ENCODE peak calls at places on chromosomes 5 and 9, in five cellular contexts. J is heart left ventricle; Q is hepatocyte; L is CD8-positive, alpha-beta T cell; O is pancreas. G is an unnamed sample.

GRCh38 chr5:42994285-42995151 is 45.6 kb downstream of the ANXA2R start:
- DNase-seq in L (peak; percentile 82), J (peak; percentile 89), Q (peak; percentile 91), O (peak; percentile 69), G (peak; percentile 76)

GRCh38 chr9:16158063-16158462 is 605.2 kb downstream of the CCDC171 start:
- DNase-seq in Q (no peak), L (no peak), O (no peak), J (no peak), G (no peak)

GRCh38 chr5:1208743-1209551 is 7.6 kb downstream of the SLC6A19 start:
- DNase-seq in O (no peak), J (no peak), L (no peak), Q (peak; percentile 60), G (no peak)

GRCh38 chr5:168434746-168435321 is 51.4 kb upstream of the RARS1 start:
- DNase-seq in L (no peak), O (no peak), Q (no peak), J (no peak), G (no peak)

GRCh38 chr5:3954633-3955032 is 359.0 kb downstream of the IRX1 start:
- DNase-seq in L (no peak), J (no peak), Q (no peak), O (no peak), G (no peak)

GRCh38 chr5:78638423-78638822 is 10.1 kb downstream of the LHFPL2 start:
- DNase-seq in L (no peak), Q (peak; percentile 86), O (peak; percentile 79), J (peak; percentile 71), G (no peak)

GRCh38 chr9:133715866-133716563 is 22.1 kb downstream of the SARDH start:
- DNase-seq in L (peak; percentile 25), Q (peak; percentile 59), O (no peak), J (peak; percentile 48), G (no peak)

GRCh38 chr9:127555830-127556820 is 56.0 kb upstream of the STXBP1 start:
- DNase-seq in O (peak; percentile 66), J (peak; percentile 65), Q (peak; percentile 80), L (peak; percentile 31), G (peak; percentile 29)

GRCh38 chr9:77472646-77473045 is 175.5 kb downstream of the GNA14 start:
- DNase-seq in O (no peak), Q (no peak), L (no peak), J (no peak), G (no peak)

GRCh38 chr5:55364537-55365055 is 56.8 kb downstream of the MTREX start:
- DNase-seq in L (no peak), J (no peak), Q (no peak), O (no peak), G (no peak)

GRCh38 chr9:14652729-14653377 is 40.4 kb downstream of the ZDHHC21 start:
- DNase-seq in Q (peak; percentile 66), O (peak; percentile 20), J (no peak), L (no peak), G (no peak)

GRCh38 chr9:22528485-22528884 is 81.9 kb downstream of the DMRTA1 start:
- DNase-seq in Q (peak; percentile 8), O (no peak), J (no peak), L (no peak), G (no peak)

GRCh38 chr9:107684224-107684623 is 194.7 kb upstream of the KLF4 start:
- DNase-seq in Q (peak; percentile 60), J (no peak), O (no peak), L (no peak), G (no peak)

GRCh38 chr5:157203417-157203816 is 22.8 kb downstream of the ITK start:
- DNase-seq in J (no peak), L (no peak), O (no peak), Q (no peak), G (no peak)

GRCh38 chr5:176535655-176536131 is 1.5 kb downstream of the RNF44 start:
- DNase-seq in L (no peak), Q (no peak), O (no peak), J (no peak), G (no peak)

GRCh38 chr5:143229426-143229895 is 174.0 kb downstream of the NR3C1 start:
- DNase-seq in O (no peak), L (no peak), J (no peak), Q (no peak), G (no peak)

GRCh38 chr5:155522540-155522939 is 509.0 kb downstream of the KIF4B start:
- DNase-seq in J (no peak), O (no peak), L (no peak), Q (peak; percentile 23), G (no peak)

GRCh38 chr5:144198386-144198785 is 27.7 kb downstream of the KCTD16 start:
- DNase-seq in J (no peak), Q (no peak), O (no peak), L (no peak), G (no peak)

GRCh38 chr5:111172504-111172903 is 51.7 kb upstream of the CAMK4 start:
- DNase-seq in J (no peak), Q (no peak), L (no peak), O (no peak), G (no peak)

GRCh38 chr9:131406567-131407436 is 12.9 kb downstream of the PRRC2B start:
- DNase-seq in O (no peak), Q (no peak), J (no peak), L (no peak), G (no peak)

DNA sequence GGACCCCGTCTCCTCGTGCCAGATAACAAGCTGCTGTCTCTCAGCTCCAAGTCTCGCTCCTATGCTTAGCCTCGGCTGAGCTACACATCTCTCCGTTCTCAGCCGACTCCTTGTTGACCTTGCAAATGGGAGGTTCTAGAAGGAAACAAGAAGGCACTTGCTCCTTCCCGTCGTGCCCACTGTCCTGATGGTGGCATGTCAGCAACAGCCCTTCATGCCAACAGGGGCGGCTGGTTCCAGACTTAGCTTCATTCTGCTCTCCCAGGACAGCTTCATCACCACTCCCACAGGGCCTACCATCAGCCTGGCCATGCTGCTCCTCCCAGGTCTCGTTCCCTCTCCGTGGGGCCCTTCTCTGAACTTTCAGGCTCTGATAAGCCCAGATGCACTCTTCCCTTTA is 13.0 kb upstream of the RASGEF1C start:
- DNase-seq in O (no peak), Q (no peak), L (no peak), J (no peak), G (no peak)
- H3K9me3 ChIP-seq in O (no peaks in the 10 kb centered on the region), Q (no peaks in the 10 kb centered on the region), L (peaks cover 16% of the 10 kb centered on the region), J (no peaks in the 10 kb centered on the region), G (peaks cover 15% of the 10 kb centered on the region)

DNA sequence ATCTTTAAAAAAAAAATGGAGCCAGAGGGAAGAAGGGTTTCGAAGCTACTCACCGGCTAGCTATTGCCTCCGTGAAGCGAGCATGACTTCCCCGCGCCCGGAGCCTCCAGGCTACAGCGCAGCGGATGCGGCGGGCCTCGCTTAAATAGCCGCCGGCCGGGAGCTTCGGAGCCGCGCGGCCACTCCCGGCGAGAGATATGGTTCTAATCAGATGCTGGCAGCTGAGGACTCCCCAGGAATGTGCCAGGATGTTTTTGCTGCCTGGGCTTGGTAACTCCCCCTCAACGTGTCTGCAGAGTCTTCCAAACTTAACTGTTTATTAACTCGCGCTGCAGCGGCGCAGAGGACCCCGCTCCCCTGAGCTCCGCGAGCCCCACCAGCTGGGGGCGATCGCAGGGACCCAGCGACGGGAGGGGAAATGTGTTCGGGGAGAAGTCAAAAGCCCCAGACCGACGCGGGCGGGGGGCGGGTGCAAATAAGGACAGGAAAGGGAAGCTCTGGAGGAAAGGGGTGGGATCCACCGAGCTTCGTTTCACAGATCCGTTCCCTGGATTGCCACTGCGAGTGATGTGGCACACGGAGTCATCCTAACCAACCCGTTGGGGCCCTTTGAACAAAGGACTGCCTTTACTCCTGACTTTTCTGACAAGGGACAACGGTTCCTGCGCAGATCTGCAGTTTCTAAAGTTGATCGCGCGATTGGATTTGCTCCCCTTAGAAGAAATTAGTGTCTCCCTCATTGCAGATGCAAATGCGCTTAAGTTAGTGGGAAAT is at the start of gene DAB2:
- DNase-seq in J (peak; percentile 90), Q (peak; percentile 90), L (peak; percentile 34), O (peak; percentile 71), G (no peak)
- H3K27ac ChIP-seq in J (peak within 1 kb of the TSS; percentile 82), Q (peak within 1 kb of the TSS; percentile 89), L (no peak within 1 kb of the TSS), O (peak within 1 kb of the TSS; percentile 28), G (no peak within 1 kb of the TSS)

DNA sequence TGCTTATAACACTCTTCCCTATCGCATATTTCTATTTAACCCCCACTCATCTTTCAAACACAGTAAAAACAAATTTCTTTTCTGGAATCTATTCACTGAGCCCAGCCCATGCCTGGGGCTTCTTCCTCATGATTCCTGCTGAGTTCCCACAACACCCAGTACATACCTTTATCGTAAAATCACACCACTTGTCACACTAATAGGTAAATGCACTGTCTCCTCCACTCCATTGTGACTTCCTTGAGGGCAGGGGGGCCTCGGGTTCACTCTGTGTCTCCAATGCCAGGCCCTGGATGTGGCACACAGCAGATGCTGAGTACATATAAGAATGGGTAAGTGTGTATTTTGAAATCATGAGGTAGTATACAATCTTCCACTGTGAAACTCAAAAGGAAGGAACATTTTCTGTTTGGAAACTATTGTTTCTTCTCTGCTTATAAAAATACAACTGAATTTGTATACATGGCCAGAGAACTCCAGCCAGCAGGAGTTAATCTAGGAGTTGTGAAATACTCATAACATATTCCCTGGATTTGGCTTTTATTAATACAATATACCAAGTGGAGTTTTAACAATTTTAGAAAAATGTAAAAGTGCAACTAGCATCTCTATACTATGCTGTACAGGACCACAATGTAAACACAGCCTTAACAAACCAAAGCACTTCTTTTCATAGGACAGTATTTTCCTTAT is 7.2 kb downstream of the PLK2 start:
- DNase-seq in J (no peak), Q (no peak), L (no peak), O (no peak), G (no peak)
- H3K36me3 ChIP-seq in J (peaks cover 53% of the 10 kb centered on the region), Q (peaks cover 9% of the 10 kb centered on the region), L (no peaks in the 10 kb centered on the region), O (no peaks in the 10 kb centered on the region), G (no peaks in the 10 kb centered on the region)

GRCh38 chr5:44943637-44944036 is 134.9 kb downstream of the MRPS30 start:
- DNase-seq in J (no peak), O (no peak), L (no peak), Q (no peak), G (no peak)

GRCh38 chr5:44945743-44946142 is 137.0 kb downstream of the MRPS30 start:
- DNase-seq in J (no peak), Q (no peak), O (no peak), L (no peak), G (no peak)

DNA sequence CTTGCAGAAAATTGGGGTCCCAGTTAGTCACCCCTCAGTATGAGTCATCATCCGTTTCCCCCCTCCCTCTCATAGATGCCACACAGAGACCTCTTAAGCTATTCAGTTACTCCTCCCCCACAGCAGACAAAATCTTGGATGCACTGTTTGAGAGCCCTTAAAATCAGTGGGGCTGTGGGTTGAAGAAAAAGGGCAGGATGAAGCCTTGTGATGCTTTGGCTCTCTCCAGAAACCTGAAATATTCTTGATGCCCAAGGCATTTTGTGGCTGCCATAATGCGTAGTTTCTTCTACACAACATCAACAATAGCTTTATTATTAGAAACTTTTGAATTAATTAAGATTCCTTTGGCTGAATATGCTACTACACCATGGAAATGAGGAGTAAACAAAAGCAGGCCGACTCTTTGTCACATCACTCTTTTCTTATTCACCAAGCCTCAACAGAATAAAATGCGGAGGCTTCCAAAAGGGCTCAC is 133.8 kb downstream of the MRPS30 start:
- DNase-seq in J (no peak), Q (no peak), O (no peak), L (no peak), G (no peak)
- H3K9me3 ChIP-seq in J (no peaks in the 10 kb centered on the region), Q (no peaks in the 10 kb centered on the region), O (no peaks in the 10 kb centered on the region), L (no peaks in the 10 kb centered on the region), G (no peaks in the 10 kb centered on the region)

G was measured in effector memory CD4-positive, alpha-beta T cell.